ENCODE peak calls at places on chromosomes 2 and 18, in four cellular contexts. L is DND-41, V is left ventricle myocardium inferior, U is esophagus squamous epithelium. A is an unnamed sample. For H3K4me1, the result is how much of the 10 kb centered on the place peaks cover.

GRCh38 chr2:1986598-1986997 is 242.3 kb upstream of the PXDN start:
- DNase-seq in L (no peak), V (no peak), U (no peak), A (no peak)

GRCh38 chr2:47221039-47221438 is 65.9 kb upstream of the STPG4 start:
- DNase-seq in L (no peak), V (no peak), U (no peak), A (no peak)

GRCh38 chr2:160576054-160576499 is 82.5 kb upstream of the RBMS1 start:
- DNase-seq in L (no peak), V (no peak), U (no peak), A (no peak)

GRCh38 chr2:239273280-239274234 is 127.3 kb downstream of the HDAC4 start:
- DNase-seq in L (no peak), V (no peak), U (no peak), A (no peak)

GRCh38 chr2:129757915-129758421 is 221.5 kb upstream of the RAB6C start:
- DNase-seq in L (no peak), V (peak), U (no peak), A (no peak)

GRCh38 chr2:56380861-56381260 is 197.1 kb downstream of the CCDC85A start:
- DNase-seq in L (no peak), V (no peak), U (no peak), A (no peak)

GRCh38 chr2:11129598-11130449 is 25.4 kb upstream of the SLC66A3 start:
- DNase-seq in L (peak), V (peak), U (no peak), A (peak)

GRCh38 chr2:121634354-121635307 is 14.6 kb downstream of the CLASP1 start:
- DNase-seq in L (no peak), V (no peak), U (no peak), A (no peak)

GRCh38 chr18:24161304-24161703 is 22.4 kb downstream of the CABYR start:
- DNase-seq in L (no peak), V (no peak), U (no peak), A (no peak)

GRCh38 chr2:112003585-112003984 is 51.5 kb upstream of the TMEM87B start:
- DNase-seq in L (no peak), V (no peak), U (no peak), A (no peak)

GRCh38 chr2:172288603-172289002 is 138.8 kb upstream of the ITGA6 start:
- DNase-seq in L (peak), V (no peak), U (no peak), A (peak)

GRCh38 chr2:131724019-131724418 is 196.3 kb downstream of the CCDC74A start:
- DNase-seq in L (no peak), V (peak), U (no peak), A (no peak)

DNA sequence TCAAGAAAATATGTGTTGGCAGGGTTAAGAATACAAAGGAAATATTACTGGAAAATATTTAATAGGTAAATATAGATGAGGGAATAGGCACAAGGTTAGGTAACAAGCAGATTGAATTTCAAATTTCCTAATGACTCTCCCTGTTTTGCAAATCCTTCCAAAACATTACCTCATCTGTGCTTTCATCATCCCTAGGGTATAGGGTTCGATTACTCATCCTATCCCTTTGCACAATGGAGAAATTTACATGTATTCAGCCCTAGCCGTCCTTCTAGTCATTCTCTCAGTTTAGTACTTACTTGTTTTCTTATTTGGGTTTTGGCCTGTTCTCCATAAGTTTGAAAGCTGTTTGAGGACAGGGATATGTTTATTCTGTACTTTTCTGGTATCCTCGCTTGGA is 864.6 kb upstream of the FSHR start:
- DNase-seq in L (no peak), V (no peak), U (no peak), A (no peak)
- H3K4me3 ChIP-seq in L (no peak), V (no peak), U (no peak), A (no peak)

DNA sequence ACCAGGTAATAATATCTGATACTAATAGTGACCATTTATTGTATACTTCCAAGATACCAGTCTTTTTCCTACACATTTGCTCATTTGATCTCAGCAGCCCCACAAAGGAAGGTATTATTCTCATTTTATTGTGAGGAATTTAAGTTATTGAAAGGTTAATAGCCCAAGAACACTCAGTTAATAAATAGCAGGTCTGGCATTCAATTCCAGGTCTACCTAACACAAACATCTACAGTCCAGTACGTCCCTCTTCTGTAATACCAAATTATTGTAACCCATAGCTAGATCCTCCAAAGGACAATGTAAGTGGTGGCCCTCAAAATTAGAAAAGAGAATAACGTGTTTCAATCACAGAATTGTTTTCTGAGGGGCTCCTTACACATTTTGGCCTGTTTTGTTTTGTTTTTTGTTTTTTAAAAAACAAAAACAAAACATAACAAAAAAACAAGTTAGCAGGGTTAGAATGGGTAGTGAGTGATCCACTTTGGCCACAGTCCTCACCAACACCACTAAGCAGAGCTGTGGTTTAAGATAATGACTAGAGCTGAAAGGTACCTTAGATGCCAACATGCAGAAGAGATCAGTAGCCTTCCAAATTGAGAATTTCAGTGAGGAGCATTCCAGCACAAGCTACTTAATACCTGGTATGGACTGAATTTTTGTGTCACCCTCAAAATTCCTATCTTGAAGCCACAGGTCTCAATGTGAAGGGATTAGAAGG is 137.5 kb downstream of the DYM start:
- DNase-seq in L (no peak), V (no peak), U (no peak), A (no peak)
- H3K4me1 ChIP-seq in L (under half), V (under half), U (under half), A (under half)

DNA sequence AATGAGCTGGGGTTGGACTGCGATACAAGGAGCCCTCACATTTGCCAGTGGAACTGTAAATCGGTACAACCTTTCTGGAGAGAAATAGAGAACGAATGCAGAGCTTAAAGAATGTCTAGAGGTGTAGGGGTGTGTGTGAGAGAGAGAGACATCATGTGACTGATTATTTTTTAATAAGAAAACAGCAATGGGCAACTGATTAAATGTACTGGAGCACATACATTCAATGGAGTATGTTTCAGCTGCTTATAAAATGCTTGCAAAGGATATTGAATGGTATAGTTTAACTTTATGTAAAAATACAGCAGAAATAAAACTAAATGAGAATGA is 391 bp upstream of the TMEM17 start:
- DNase-seq in L (no peak), V (no peak), U (no peak), A (no peak)
- H3K27ac ChIP-seq in L (no peak), V (peak), U (peak), A (no peak)

GRCh38 chr2:96145028-96145939 is at the start of gene DUSP2:
- DNase-seq in L (peak), V (peak), U (peak), A (peak)

GRCh38 chr2:96146151-96146880 is 1.1 kb upstream of the DUSP2 start:
- DNase-seq in L (peak), V (peak), U (no peak), A (peak)

GRCh38 chr2:96147593-96148201 is 2.5 kb upstream of the DUSP2 start:
- DNase-seq in L (no peak), V (no peak), U (no peak), A (peak)

GRCh38 chr2:96148410-96149217 is 3.4 kb upstream of the DUSP2 start:
- DNase-seq in L (peak), V (peak), U (peak), A (peak)

DNA sequence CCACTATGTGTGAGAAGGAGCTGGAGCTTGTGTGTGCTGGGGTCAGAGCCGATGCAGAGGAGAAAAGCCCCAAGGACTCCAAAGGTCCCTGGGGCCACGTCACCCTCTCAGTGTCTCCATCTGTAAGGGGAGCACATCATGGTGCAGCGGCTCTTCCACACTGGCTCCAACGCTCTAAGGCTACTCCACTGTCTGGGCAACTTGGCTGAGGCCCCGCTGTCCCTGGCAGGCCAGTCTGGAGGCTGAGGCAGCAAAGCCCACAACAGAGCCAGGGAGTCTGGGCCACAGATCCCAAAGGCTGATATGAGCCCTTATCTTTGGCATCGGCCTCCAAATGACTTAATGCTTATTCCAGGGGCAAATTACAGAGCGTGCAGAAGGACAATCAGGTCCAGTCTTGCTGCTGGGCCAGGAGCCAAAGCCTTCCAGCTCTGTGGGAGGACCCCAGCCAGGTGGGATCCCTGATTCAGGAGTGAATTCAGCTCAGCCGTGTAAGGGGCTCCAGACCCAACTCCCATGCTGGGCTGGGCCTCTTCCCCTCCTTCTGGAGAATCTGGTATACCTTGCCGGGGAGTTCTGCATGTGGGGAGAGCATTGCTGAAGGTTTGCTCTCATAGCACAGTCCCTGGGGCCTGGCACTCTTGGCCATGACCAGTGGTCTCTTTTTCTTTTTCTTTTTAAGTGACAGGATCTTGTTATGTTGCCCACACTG is 1.8 kb upstream of the DUSP2 start:
- DNase-seq in L (no peak), V (no peak), U (no peak), A (no peak)
- H3K4me3 ChIP-seq in L (peak), V (no peak), U (no peak), A (peak)

DNA sequence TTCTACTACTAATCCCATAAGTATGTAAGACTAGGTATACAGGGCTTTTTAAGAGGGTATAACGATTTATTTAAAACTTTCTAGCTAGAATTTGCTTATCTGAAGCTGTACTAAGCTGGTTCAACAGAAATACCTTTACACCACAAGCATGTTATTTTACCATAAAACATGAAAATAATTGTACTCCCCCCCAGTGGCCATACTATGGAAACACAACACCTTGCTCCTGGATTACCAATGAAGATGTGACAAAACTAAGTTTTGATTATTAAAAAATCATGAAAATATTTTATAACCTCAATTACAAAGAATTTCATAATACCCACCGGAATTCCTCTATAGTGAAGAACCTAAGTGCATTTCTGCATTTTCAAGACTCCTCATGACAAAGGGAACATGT is 27.3 kb downstream of the LPIN2 start:
- DNase-seq in L (no peak), V (no peak), U (no peak), A (peak)
- H3K4me1 ChIP-seq in L (under half), V (under half), U (under half), A (under half)

DNA sequence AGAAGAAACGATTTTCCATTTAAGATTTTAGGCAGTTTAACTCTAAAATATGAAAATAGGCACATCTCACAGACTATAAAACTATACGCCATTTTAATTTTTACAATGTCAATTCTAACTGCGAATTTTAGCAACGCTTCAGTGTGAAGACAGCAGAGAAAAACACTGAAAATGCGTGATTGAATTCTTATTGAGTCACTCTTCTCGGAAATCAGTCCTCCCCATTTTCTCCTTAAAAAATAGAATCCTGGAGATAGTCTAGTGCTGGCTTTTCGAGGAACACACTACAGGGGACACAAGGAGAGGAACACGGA is 373 bp upstream of the TAF4B start:
- DNase-seq in L (no peak), V (no peak), U (no peak), A (no peak)
- H3K27ac ChIP-seq in L (peak), V (peak), U (peak), A (peak)

GRCh38 chr2:68767031-68767961 is 32.7 kb downstream of the ARHGAP25 start:
- DNase-seq in L (peak), V (no peak), U (no peak), A (peak)
- H3K4me3 ChIP-seq in L (peak), V (no peak), U (no peak), A (peak)

GRCh38 chr2:230795856-230796255 is 68.9 kb upstream of the ITM2C start:
- DNase-seq in L (no peak), V (no peak), U (no peak), A (no peak)
- H3K4me1 ChIP-seq in L (under half), V (half or more), U (under half), A (under half)

GRCh38 chr2:38145226-38145625 is 69.3 kb upstream of the CYP1B1 start:
- DNase-seq in L (no peak), V (no peak), U (no peak), A (no peak)
- H3K27ac ChIP-seq in L (no peak), V (peak), U (no peak), A (no peak)

DNA sequence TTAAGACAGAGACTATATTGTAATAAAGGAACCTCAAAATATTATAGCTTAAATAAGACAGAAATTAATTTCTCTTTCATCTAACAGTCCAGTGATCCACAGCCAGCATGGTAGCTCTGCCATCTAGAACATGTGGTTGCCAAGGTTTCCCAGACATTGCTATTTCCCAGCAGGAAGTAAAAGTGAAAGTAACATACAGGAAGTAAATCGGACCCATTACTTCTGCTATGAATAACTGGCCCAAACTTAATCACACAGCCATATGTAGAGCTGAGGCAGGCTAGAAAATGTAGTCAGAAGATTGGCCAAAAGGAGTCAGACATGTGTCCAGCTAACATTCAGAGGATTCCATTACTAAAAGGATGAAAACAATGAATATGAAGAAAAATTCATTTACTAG is 71.0 kb downstream of the NOL4 start:
- DNase-seq in L (no peak), V (no peak), U (no peak), A (no peak)
- H3K4me3 ChIP-seq in L (no peak), V (peak), U (no peak), A (no peak)